ENCODE peak calls at places on chromosomes 4 and X, in seven cellular contexts. One of them, this sample, is unnamed.

GRCh38 chr4:188781655-188782054 is 642.4 kb downstream of the TRIML1 start:
- DNase-seq in breast epithelium: no peak
- DNase-seq in ascending aorta: no peak
- DNase-seq in B cell: no peak
- DNase-seq in choroid plexus epithelial cell: peak; percentile 8
- DNase-seq in Calu3: peak; percentile 19
- DNase-seq in astrocyte of the spinal cord: no peak
- DNase-seq in this sample: no peak

GRCh38 chr4:141713185-141713584 is 76.8 kb downstream of the IL15 start:
- DNase-seq in breast epithelium: no peak
- DNase-seq in ascending aorta: no peak
- DNase-seq in B cell: no peak
- DNase-seq in choroid plexus epithelial cell: no peak
- DNase-seq in Calu3: no peak
- DNase-seq in astrocyte of the spinal cord: no peak
- DNase-seq in this sample: no peak

GRCh38 chrX:72125331-72126047 is 6.2 kb downstream of the RTL5 start:
- DNase-seq in breast epithelium: no peak
- DNase-seq in ascending aorta: no peak
- DNase-seq in B cell: no peak
- DNase-seq in choroid plexus epithelial cell: peak; percentile 12
- DNase-seq in Calu3: no peak
- DNase-seq in astrocyte of the spinal cord: no peak
- DNase-seq in this sample: no peak

GRCh38 chr4:86791126-86791525 is 58.1 kb downstream of the SLC10A6 start:
- DNase-seq in breast epithelium: no peak
- DNase-seq in ascending aorta: no peak
- DNase-seq in B cell: no peak
- DNase-seq in choroid plexus epithelial cell: no peak
- DNase-seq in Calu3: no peak
- DNase-seq in astrocyte of the spinal cord: no peak
- DNase-seq in this sample: no peak

GRCh38 chr4:177861551-177862094 is 419.4 kb upstream of the AGA start:
- DNase-seq in breast epithelium: no peak
- DNase-seq in ascending aorta: no peak
- DNase-seq in B cell: no peak
- DNase-seq in choroid plexus epithelial cell: no peak
- DNase-seq in Calu3: no peak
- DNase-seq in astrocyte of the spinal cord: no peak
- DNase-seq in this sample: no peak

GRCh38 chrX:72269671-72270251 is 7.3 kb downstream of the RPS4X start:
- DNase-seq in breast epithelium: no peak
- DNase-seq in ascending aorta: no peak
- DNase-seq in B cell: no peak
- DNase-seq in choroid plexus epithelial cell: peak; percentile 49
- DNase-seq in Calu3: no peak
- DNase-seq in astrocyte of the spinal cord: peak; percentile 79
- DNase-seq in this sample: peak; percentile 15

GRCh38 chr4:185412412-185412811 is 13.4 kb downstream of the UFSP2 start:
- DNase-seq in breast epithelium: no peak
- DNase-seq in ascending aorta: no peak
- DNase-seq in B cell: no peak
- DNase-seq in choroid plexus epithelial cell: no peak
- DNase-seq in Calu3: no peak
- DNase-seq in astrocyte of the spinal cord: no peak
- DNase-seq in this sample: no peak

GRCh38 chr4:16461362-16461761 is 235.1 kb upstream of the TAPT1 start:
- DNase-seq in breast epithelium: no peak
- DNase-seq in ascending aorta: no peak
- DNase-seq in B cell: no peak
- DNase-seq in choroid plexus epithelial cell: no peak
- DNase-seq in Calu3: no peak
- DNase-seq in astrocyte of the spinal cord: no peak
- DNase-seq in this sample: no peak

GRCh38 chrX:11464836-11465458 is 171.7 kb downstream of the AMELX start:
- DNase-seq in breast epithelium: no peak
- DNase-seq in ascending aorta: no peak
- DNase-seq in B cell: no peak
- DNase-seq in choroid plexus epithelial cell: no peak
- DNase-seq in Calu3: no peak
- DNase-seq in astrocyte of the spinal cord: no peak
- DNase-seq in this sample: no peak

GRCh38 chr4:90357117-90357710 is 230.0 kb downstream of the CCSER1 start:
- DNase-seq in breast epithelium: no peak
- DNase-seq in ascending aorta: no peak
- DNase-seq in B cell: no peak
- DNase-seq in choroid plexus epithelial cell: peak; percentile 91
- DNase-seq in Calu3: no peak
- DNase-seq in astrocyte of the spinal cord: peak; percentile 71
- DNase-seq in this sample: no peak

GRCh38 chrX:716136-716535 is 85.5 kb downstream of the SHOX start:
- DNase-seq in breast epithelium: no peak
- DNase-seq in ascending aorta: no peak
- DNase-seq in B cell: no peak
- DNase-seq in choroid plexus epithelial cell: no peak
- DNase-seq in Calu3: no peak
- DNase-seq in astrocyte of the spinal cord: no peak
- DNase-seq in this sample: no peak

GRCh38 chr4:71441186-71442169 is 102.7 kb downstream of the SLC4A4 start:
- DNase-seq in breast epithelium: no peak
- DNase-seq in ascending aorta: no peak
- DNase-seq in B cell: no peak
- DNase-seq in choroid plexus epithelial cell: peak; percentile 24
- DNase-seq in Calu3: peak; percentile 3
- DNase-seq in astrocyte of the spinal cord: peak; percentile 59
- DNase-seq in this sample: no peak

GRCh38 chr4:19944806-19945205 is 306.9 kb upstream of the SLIT2 start:
- DNase-seq in breast epithelium: no peak
- DNase-seq in ascending aorta: no peak
- DNase-seq in B cell: no peak
- DNase-seq in choroid plexus epithelial cell: no peak
- DNase-seq in Calu3: no peak
- DNase-seq in astrocyte of the spinal cord: no peak
- DNase-seq in this sample: no peak

GRCh38 chrX:54422168-54422567 is 18.0 kb upstream of the TSR2 start:
- DNase-seq in breast epithelium: no peak
- DNase-seq in ascending aorta: no peak
- DNase-seq in B cell: no peak
- DNase-seq in choroid plexus epithelial cell: no peak
- DNase-seq in Calu3: no peak
- DNase-seq in astrocyte of the spinal cord: no peak
- DNase-seq in this sample: no peak

GRCh38 chr4:183261953-183262775 is 57.9 kb downstream of the CLDN22 start:
- DNase-seq in breast epithelium: peak; percentile 67
- DNase-seq in ascending aorta: no peak
- DNase-seq in B cell: no peak
- DNase-seq in choroid plexus epithelial cell: peak; percentile 87
- DNase-seq in Calu3: peak; percentile 79
- DNase-seq in astrocyte of the spinal cord: peak; percentile 76
- DNase-seq in this sample: peak; percentile 90

GRCh38 chrX:69501433-69501832 is 2.7 kb upstream of the NALF2 start:
- DNase-seq in breast epithelium: no peak
- DNase-seq in ascending aorta: no peak
- DNase-seq in B cell: no peak
- DNase-seq in choroid plexus epithelial cell: peak; percentile 6
- DNase-seq in Calu3: peak; percentile 56
- DNase-seq in astrocyte of the spinal cord: no peak
- DNase-seq in this sample: no peak

GRCh38 chrX:69505772-69506616 is 1.9 kb downstream of the NALF2 start:
- DNase-seq in breast epithelium: no peak
- DNase-seq in ascending aorta: no peak
- DNase-seq in B cell: no peak
- DNase-seq in choroid plexus epithelial cell: peak; percentile 6
- DNase-seq in Calu3: no peak
- DNase-seq in astrocyte of the spinal cord: no peak
- DNase-seq in this sample: peak; percentile 83

GRCh38 chrX:69504626-69505612 is 793 bp downstream of the NALF2 start:
- DNase-seq in breast epithelium: no peak
- DNase-seq in ascending aorta: no peak
- DNase-seq in B cell: no peak
- DNase-seq in choroid plexus epithelial cell: no peak
- DNase-seq in Calu3: no peak
- DNase-seq in astrocyte of the spinal cord: no peak
- DNase-seq in this sample: peak; percentile 80

GRCh38 chrX:69503228-69503834 is 795 bp upstream of the NALF2 start:
- DNase-seq in breast epithelium: no peak
- DNase-seq in ascending aorta: no peak
- DNase-seq in B cell: no peak
- DNase-seq in choroid plexus epithelial cell: no peak
- DNase-seq in Calu3: no peak
- DNase-seq in astrocyte of the spinal cord: no peak
- DNase-seq in this sample: peak; percentile 49

DNA sequence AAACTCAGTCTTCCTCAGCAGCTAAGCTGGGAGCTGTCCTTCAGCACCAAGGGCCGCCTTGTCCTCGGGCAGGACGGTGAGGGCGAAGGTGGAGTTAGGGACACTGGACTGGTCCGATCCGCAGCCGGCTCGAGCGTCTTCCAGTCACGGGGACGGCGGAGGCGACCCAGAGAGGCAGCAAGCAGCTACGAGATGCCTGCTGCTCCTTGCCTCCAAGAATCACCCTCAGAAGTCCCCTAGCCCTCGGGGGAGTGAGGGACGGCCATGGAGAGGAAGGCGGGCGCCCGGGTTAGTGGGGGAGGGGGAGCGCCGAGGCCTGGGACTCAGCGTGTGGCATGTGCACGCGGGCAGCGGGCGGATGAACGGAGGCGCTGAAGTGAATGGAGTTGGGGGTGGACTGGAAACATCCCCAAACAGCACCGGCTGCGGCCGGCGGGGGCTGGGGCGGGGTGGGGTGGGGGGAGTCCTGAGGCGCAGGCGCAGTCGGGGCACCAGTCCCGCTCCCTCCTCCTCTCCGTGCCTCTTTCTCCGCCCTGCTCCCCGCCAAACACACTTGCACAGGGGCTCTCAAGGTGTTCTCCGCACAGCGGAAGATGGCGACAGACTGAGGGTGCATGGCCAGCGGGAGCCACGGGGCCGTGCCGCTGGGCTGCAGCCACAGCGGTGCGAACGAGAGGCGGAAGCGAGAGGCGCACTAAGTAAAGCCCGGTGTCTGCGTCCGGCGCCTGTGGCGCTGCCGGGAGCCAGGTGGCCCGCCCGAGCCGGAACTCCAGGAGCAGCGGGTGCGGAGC is at the start of gene NALF2:
- DNase-seq in breast epithelium: no peak
- DNase-seq in ascending aorta: no peak
- DNase-seq in B cell: no peak
- DNase-seq in choroid plexus epithelial cell: peak; percentile 53
- DNase-seq in Calu3: peak; percentile 71
- DNase-seq in astrocyte of the spinal cord: peak; percentile 4
- DNase-seq in this sample: peak; percentile 83
- TF ChIP-seq CTCF in breast epithelium: no peak
- TF ChIP-seq CTCF in ascending aorta: no peak
- TF ChIP-seq CTCF in B cell: no peak
- TF ChIP-seq CTCF in choroid plexus epithelial cell: no peak
- TF ChIP-seq CTCF in Calu3: no peak
- TF ChIP-seq CTCF in astrocyte of the spinal cord: no peak
- TF ChIP-seq CTCF in this sample: peak; percentile 8

DNA sequence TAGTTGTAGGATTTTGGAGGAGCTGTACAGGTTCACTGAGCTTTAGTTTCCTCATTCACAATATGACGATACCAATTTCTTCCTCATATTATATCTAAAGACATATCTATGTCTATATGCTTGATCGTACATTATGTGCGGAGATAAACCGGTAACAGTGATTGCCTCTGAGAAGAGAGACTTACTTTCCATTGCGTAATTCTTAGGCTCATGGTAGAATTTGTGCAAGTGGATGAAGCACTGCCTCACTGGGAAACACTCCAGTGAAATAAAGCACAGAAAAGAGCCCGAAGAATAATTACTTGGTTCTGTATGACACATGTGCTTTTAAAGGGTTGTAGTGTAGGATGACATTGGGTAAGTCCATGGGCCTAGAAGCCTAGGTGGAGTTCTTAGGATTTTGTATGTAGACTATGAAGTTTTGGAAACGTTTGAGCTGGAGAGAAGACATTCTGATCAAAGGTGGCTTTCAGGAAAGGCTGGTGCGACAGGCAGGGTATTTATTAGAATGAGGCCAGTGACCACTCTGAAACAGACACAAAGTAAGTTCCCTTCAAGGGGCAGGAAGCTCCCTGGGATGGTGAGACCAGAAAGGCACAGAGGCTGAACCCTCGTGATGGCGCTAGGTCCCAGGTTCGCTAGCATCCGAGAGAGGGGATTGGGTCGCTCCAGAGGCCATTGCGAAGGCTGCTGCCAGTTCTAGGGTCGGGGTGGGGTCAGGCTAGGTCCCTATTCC is 649 bp upstream of the VBP1 start:
- DNase-seq in breast epithelium: no peak
- DNase-seq in ascending aorta: no peak
- DNase-seq in B cell: no peak
- DNase-seq in choroid plexus epithelial cell: peak; percentile 2
- DNase-seq in Calu3: no peak
- DNase-seq in astrocyte of the spinal cord: peak; percentile 1
- DNase-seq in this sample: no peak
- TF ChIP-seq CTCF in breast epithelium: no peak
- TF ChIP-seq CTCF in ascending aorta: no peak
- TF ChIP-seq CTCF in B cell: no peak
- TF ChIP-seq CTCF in choroid plexus epithelial cell: no peak
- TF ChIP-seq CTCF in Calu3: no peak
- TF ChIP-seq CTCF in astrocyte of the spinal cord: no peak
- TF ChIP-seq CTCF in this sample: no peak

GRCh38 chr4:102431608-102431961 is 69.6 kb upstream of the NFKB1 start:
- DNase-seq in breast epithelium: no peak
- DNase-seq in ascending aorta: no peak
- DNase-seq in B cell: no peak
- DNase-seq in choroid plexus epithelial cell: no peak
- DNase-seq in Calu3: no peak
- DNase-seq in astrocyte of the spinal cord: no peak
- DNase-seq in this sample: no peak
- TF ChIP-seq CTCF in breast epithelium: no peak
- TF ChIP-seq CTCF in ascending aorta: no peak
- TF ChIP-seq CTCF in B cell: peak; percentile 68
- TF ChIP-seq CTCF in choroid plexus epithelial cell: no peak
- TF ChIP-seq CTCF in Calu3: no peak
- TF ChIP-seq CTCF in astrocyte of the spinal cord: no peak
- TF ChIP-seq CTCF in this sample: no peak

DNA sequence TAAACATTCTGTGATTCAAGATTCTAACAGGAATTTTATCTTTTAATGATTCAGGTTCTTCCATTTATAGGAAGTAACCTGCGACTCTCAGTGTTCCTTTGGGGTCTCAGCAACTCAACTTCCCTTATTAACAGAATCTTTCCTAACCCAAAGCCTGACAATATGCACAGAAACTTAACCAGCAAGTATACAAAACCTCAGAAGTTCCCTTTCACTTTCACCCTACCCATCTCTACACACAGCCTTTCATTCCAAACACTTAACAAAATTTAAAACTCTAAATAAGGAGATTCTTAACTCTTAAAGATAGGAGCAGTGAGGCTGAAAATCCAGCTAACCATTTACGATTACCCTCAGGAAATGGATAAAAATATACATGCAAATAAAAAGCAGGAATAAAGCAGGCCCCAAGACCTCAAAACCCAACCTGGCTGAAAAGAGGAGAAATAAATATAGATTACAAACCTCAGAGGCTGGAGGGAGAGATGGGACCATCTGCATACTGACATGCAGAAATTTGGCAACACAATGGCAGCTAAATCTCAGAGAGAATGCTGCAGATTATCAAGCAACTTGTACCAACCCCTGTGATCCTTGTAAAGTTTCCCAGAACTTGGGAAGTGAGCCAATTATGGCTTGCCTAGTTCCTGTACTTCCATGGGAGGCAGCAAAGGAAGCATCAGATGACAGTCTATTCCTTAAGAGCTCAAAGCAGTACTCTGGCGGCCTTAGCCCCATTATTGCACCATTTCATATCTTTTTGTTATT is 101.0 kb downstream of the ATP11C start:
- DNase-seq in breast epithelium: no peak
- DNase-seq in ascending aorta: no peak
- DNase-seq in B cell: no peak
- DNase-seq in choroid plexus epithelial cell: peak; percentile 57
- DNase-seq in Calu3: no peak
- DNase-seq in astrocyte of the spinal cord: peak; percentile 54
- DNase-seq in this sample: no peak
- TF ChIP-seq CTCF in breast epithelium: no peak
- TF ChIP-seq CTCF in ascending aorta: no peak
- TF ChIP-seq CTCF in B cell: no peak
- TF ChIP-seq CTCF in choroid plexus epithelial cell: peak; percentile 5
- TF ChIP-seq CTCF in Calu3: no peak
- TF ChIP-seq CTCF in astrocyte of the spinal cord: no peak
- TF ChIP-seq CTCF in this sample: no peak